ENCODE peak calls at places on chromosomes 7 and 10, in five cellular contexts. One of them, this sample, is unnamed.

GRCh38 chr10:78025685-78026364 is 3.5 kb downstream of the POLR3A start:
- DNase-seq in AG09309: no peak
- DNase-seq in NCI-H82: no peak
- DNase-seq in activated B cell treated with CpG ODN at 0.5 μM for 24 hours: no peak
- DNase-seq in WERI-Rb-1: no peak
- DNase-seq in this sample: no peak

GRCh38 chr10:122342293-122343134 is 32.0 kb upstream of the PLEKHA1 start:
- DNase-seq in AG09309: peak; percentile 50
- DNase-seq in NCI-H82: peak; percentile 46
- DNase-seq in activated B cell treated with CpG ODN at 0.5 μM for 24 hours: no peak
- DNase-seq in WERI-Rb-1: peak; percentile 43
- DNase-seq in this sample: peak; percentile 55

GRCh38 chr10:62610649-62611229 is 193.8 kb upstream of the ADO start:
- DNase-seq in AG09309: no peak
- DNase-seq in NCI-H82: peak; percentile 78
- DNase-seq in activated B cell treated with CpG ODN at 0.5 μM for 24 hours: peak; percentile 37
- DNase-seq in WERI-Rb-1: peak; percentile 64
- DNase-seq in this sample: peak; percentile 66

GRCh38 chr10:104297697-104298660 is 29.0 kb downstream of the GSTO2 start:
- DNase-seq in AG09309: peak; percentile 20
- DNase-seq in NCI-H82: peak; percentile 30
- DNase-seq in activated B cell treated with CpG ODN at 0.5 μM for 24 hours: no peak
- DNase-seq in WERI-Rb-1: peak; percentile 65
- DNase-seq in this sample: no peak

GRCh38 chr7:140006600-140006999 is 56.2 kb downstream of the PARP12 start:
- DNase-seq in AG09309: no peak
- DNase-seq in NCI-H82: no peak
- DNase-seq in activated B cell treated with CpG ODN at 0.5 μM for 24 hours: no peak
- DNase-seq in WERI-Rb-1: no peak
- DNase-seq in this sample: no peak

GRCh38 chr10:6936931-6937330 is 356.9 kb upstream of the PRKCQ start:
- DNase-seq in AG09309: no peak
- DNase-seq in NCI-H82: peak; percentile 0
- DNase-seq in activated B cell treated with CpG ODN at 0.5 μM for 24 hours: no peak
- DNase-seq in WERI-Rb-1: no peak
- DNase-seq in this sample: no peak

GRCh38 chr10:101394522-101395133 is 40.7 kb downstream of the BTRC start:
- DNase-seq in AG09309: no peak
- DNase-seq in NCI-H82: no peak
- DNase-seq in activated B cell treated with CpG ODN at 0.5 μM for 24 hours: no peak
- DNase-seq in WERI-Rb-1: no peak
- DNase-seq in this sample: no peak

GRCh38 chr7:45033261-45033930 is 33.4 kb downstream of the CCM2 start:
- DNase-seq in AG09309: no peak
- DNase-seq in NCI-H82: no peak
- DNase-seq in activated B cell treated with CpG ODN at 0.5 μM for 24 hours: no peak
- DNase-seq in WERI-Rb-1: peak; percentile 35
- DNase-seq in this sample: no peak

GRCh38 chr7:158299607-158300006 is 288.0 kb downstream of the PTPRN2 start:
- DNase-seq in AG09309: no peak
- DNase-seq in NCI-H82: no peak
- DNase-seq in activated B cell treated with CpG ODN at 0.5 μM for 24 hours: no peak
- DNase-seq in WERI-Rb-1: no peak
- DNase-seq in this sample: no peak

GRCh38 chr7:16423761-16424160 is 2.4 kb upstream of the CRPPA start:
- DNase-seq in AG09309: no peak
- DNase-seq in NCI-H82: no peak
- DNase-seq in activated B cell treated with CpG ODN at 0.5 μM for 24 hours: no peak
- DNase-seq in WERI-Rb-1: no peak
- DNase-seq in this sample: no peak

GRCh38 chr10:25498645-25499044 is 323.8 kb downstream of the GPR158 start:
- DNase-seq in AG09309: no peak
- DNase-seq in NCI-H82: no peak
- DNase-seq in activated B cell treated with CpG ODN at 0.5 μM for 24 hours: no peak
- DNase-seq in WERI-Rb-1: no peak
- DNase-seq in this sample: no peak

GRCh38 chr7:24245362-24245761 is 38.6 kb upstream of the NPY start:
- DNase-seq in AG09309: no peak
- DNase-seq in NCI-H82: no peak
- DNase-seq in activated B cell treated with CpG ODN at 0.5 μM for 24 hours: no peak
- DNase-seq in WERI-Rb-1: no peak
- DNase-seq in this sample: no peak

GRCh38 chr7:66553001-66553400 is 75.7 kb upstream of the KCTD7 start:
- DNase-seq in AG09309: no peak
- DNase-seq in NCI-H82: no peak
- DNase-seq in activated B cell treated with CpG ODN at 0.5 μM for 24 hours: no peak
- DNase-seq in WERI-Rb-1: no peak
- DNase-seq in this sample: no peak